ENCODE peak calls at places on chromosome 1, in four cellular contexts. I, Q, Z and H are unnamed samples.

GRCh38 chr1:90501281-90501680 is 215.8 kb downstream of the BARHL2 start:
- DNase-seq in Q (no peak), Z (no peak), I (no peak), H (no peak)

GRCh38 chr1:158248122-158248521 is 6.1 kb upstream of the CD1A start:
- DNase-seq in Z (peak; percentile 10), I (no peak), Q (no peak), H (peak; percentile 5)

GRCh38 chr1:76015478-76016103 is 59.0 kb upstream of the ST6GALNAC3 start:
- DNase-seq in Q (no peak), I (peak; percentile 30), Z (no peak), H (no peak)

GRCh38 chr1:234271243-234271606 is 102.0 kb upstream of the COA6 start:
- DNase-seq in Q (no peak), I (no peak), Z (no peak), H (no peak)

GRCh38 chr1:37795340-37796110 is 1.9 kb downstream of the MANEAL start:
- DNase-seq in Q (no peak), I (peak; percentile 62), Z (no peak), H (peak; percentile 16)

GRCh38 chr1:24931481-24932221 is 1.6 kb upstream of the RUNX3 start:
- DNase-seq in I (no peak), Q (no peak), Z (no peak), H (no peak)

GRCh38 chr1:228340686-228341449 is 65.8 kb downstream of the TRIM11 start:
- DNase-seq in I (no peak), Z (no peak), Q (no peak), H (no peak)

GRCh38 chr1:110580244-110580643 is 25.9 kb downstream of the KCNA2 start:
- DNase-seq in I (no peak), Z (no peak), Q (no peak), H (no peak)

GRCh38 chr1:2196901-2197638 is 2.5 kb upstream of the FAAP20 start:
- DNase-seq in I (no peak), Q (no peak), Z (no peak), H (no peak)

GRCh38 chr1:1433804-1434130 is 1.7 kb upstream of the VWA1 start:
- DNase-seq in Z (no peak), Q (peak; percentile 49), I (peak; percentile 57), H (peak; percentile 42)